ENCODE peak calls at places on chromosomes 2 and 18, in six cellular contexts. M is thyroid gland, A is A549, X is GM12878, P is endothelial cell of umbilical vein, C is IMR-90. F is an unnamed sample.

GRCh38 chr2:118554616-118555015 is 292.8 kb downstream of the EN1 start:
- DNase-seq in M (no peak), A (no peak), X (no peak), P (no peak), C (no peak), F (no peak)

GRCh38 chr2:85611217-85611704 is 605 bp downstream of the C2orf68 start:
- DNase-seq in M (no peak), A (no peak), X (no peak), P (peak), C (no peak), F (no peak)

GRCh38 chr18:58831610-58832009 is 33.1 kb upstream of the ZNF532 start:
- DNase-seq in M (no peak), A (no peak), X (no peak), P (no peak), C (peak), F (peak)

GRCh38 chr2:31525876-31526275 is 54.9 kb downstream of the SRD5A2 start:
- DNase-seq in M (no peak), A (no peak), X (no peak), P (no peak), C (no peak), F (no peak)

GRCh38 chr2:99695121-99695773 is 205.4 kb upstream of the REV1 start:
- DNase-seq in M (no peak), A (no peak), X (no peak), P (no peak), C (no peak), F (no peak)

GRCh38 chr18:61400016-61400630 is 66.9 kb downstream of the CDH20 start:
- DNase-seq in M (no peak), A (no peak), X (no peak), P (peak), C (no peak), F (no peak)

GRCh38 chr2:27681844-27682243 is 18.2 kb downstream of the SLC4A1AP start:
- DNase-seq in M (no peak), A (no peak), X (no peak), P (no peak), C (peak), F (no peak)

GRCh38 chr2:20419007-20419576 is 27.8 kb upstream of the RHOB start:
- DNase-seq in M (peak), A (no peak), X (no peak), P (peak), C (peak), F (no peak)

GRCh38 chr2:226873051-226873620 is 37.3 kb downstream of the RHBDD1 start:
- DNase-seq in M (no peak), A (no peak), X (no peak), P (no peak), C (peak), F (no peak)

GRCh38 chr2:240565267-240566202 is 2.7 kb upstream of the RNPEPL1 start:
- DNase-seq in M (peak), A (peak), X (peak), P (peak), C (peak), F (peak)

GRCh38 chr2:161077367-161078210 is 82.6 kb upstream of the TANK start:
- DNase-seq in M (no peak), A (no peak), X (peak), P (peak), C (peak), F (no peak)

GRCh38 chr18:3577456-3577855 is 127.5 kb downstream of the TGIF1 start:
- DNase-seq in M (no peak), A (no peak), X (no peak), P (no peak), C (no peak), F (no peak)

GRCh38 chr2:9748586-9748985 is 94.7 kb upstream of the TAF1B start:
- DNase-seq in M (no peak), A (peak), X (no peak), P (no peak), C (no peak), F (no peak)

GRCh38 chr2:70551156-70551555 is 2.5 kb downstream of the TGFA start:
- DNase-seq in M (no peak), A (no peak), X (no peak), P (no peak), C (no peak), F (no peak)

GRCh38 chr18:7733642-7734041 is 166.5 kb downstream of the PTPRM start:
- DNase-seq in M (no peak), A (no peak), X (no peak), P (no peak), C (peak), F (no peak)

GRCh38 chr18:55001625-55002024 is 42.4 kb upstream of the CCDC68 start:
- DNase-seq in M (peak), A (no peak), X (no peak), P (peak), C (no peak), F (no peak)

GRCh38 chr2:48450936-48451602 is 78.9 kb upstream of the STON1 start:
- DNase-seq in M (no peak), A (no peak), X (no peak), P (no peak), C (no peak), F (no peak)

GRCh38 chr2:113754989-113755689 is 1.3 kb downstream of the SLC35F5 start:
- DNase-seq in M (peak), A (no peak), X (no peak), P (peak), C (no peak), F (no peak)

GRCh38 chr2:46591562-46591961 is 112.2 kb downstream of the TMEM247 start:
- DNase-seq in M (no peak), A (no peak), X (no peak), P (no peak), C (no peak), F (no peak)

GRCh38 chr2:46589381-46589780 is 110.0 kb downstream of the TMEM247 start:
- DNase-seq in M (no peak), A (no peak), X (no peak), P (no peak), C (no peak), F (no peak)

GRCh38 chr2:46590319-46590718 is 111.0 kb downstream of the TMEM247 start:
- DNase-seq in M (no peak), A (no peak), X (no peak), P (no peak), C (no peak), F (no peak)
- TF ChIP-seq POLR2A in M (no peak), A (no peak), X (no peak), P (no peak), C (no peak), F (no peak)

GRCh38 chr18:47175895-47176575 is at the start of gene IER3IP1:
- DNase-seq in M (peak), A (peak), X (peak), P (peak), C (peak), F (peak)
- TF ChIP-seq POLR2A in M (no peak), A (peak), X (peak), P (peak), C (peak), F (peak)

GRCh38 chr2:219420687-219421086 is 2.5 kb downstream of the DES start:
- DNase-seq in M (no peak), A (no peak), X (no peak), P (no peak), C (no peak), F (no peak)

GRCh38 chr2:219418155-219418569 is at the start of gene DES:
- DNase-seq in M (no peak), A (no peak), X (no peak), P (no peak), C (no peak), F (no peak)

GRCh38 chr2:219418570-219419189 is 503 bp downstream of the DES start:
- DNase-seq in M (peak), A (no peak), X (no peak), P (no peak), C (no peak), F (no peak)

GRCh38 chr2:219421323-219421722 is 3.1 kb downstream of the DES start:
- DNase-seq in M (no peak), A (no peak), X (no peak), P (no peak), C (no peak), F (no peak)

GRCh38 chr2:219419331-219420197 is 1.4 kb downstream of the DES start:
- DNase-seq in M (no peak), A (no peak), X (no peak), P (no peak), C (no peak), F (no peak)
- TF ChIP-seq POLR2A in M (no peak), A (no peak), X (no peak), P (no peak), C (no peak), F (no peak)

DNA sequence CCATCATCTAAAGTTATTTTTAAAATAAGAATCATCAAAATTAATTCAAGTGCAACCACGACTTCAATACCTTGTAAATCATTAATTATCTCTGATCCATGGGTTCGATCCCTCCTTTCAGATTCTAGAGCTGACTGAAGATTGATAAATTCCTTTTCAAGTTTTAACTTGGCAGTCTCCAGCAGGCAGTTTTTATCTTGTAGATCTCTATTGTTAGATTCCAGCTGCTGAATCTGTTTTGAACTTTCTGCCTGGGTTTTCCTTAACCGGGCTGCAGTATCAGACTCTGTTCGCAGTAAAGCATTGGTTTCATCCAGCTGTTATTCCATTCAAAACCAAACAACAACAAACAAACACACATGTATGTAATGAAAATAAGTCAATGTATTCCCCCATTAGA is 59.5 kb downstream of the SLC66A3 start:
- DNase-seq in M (no peak), A (no peak), X (no peak), P (no peak), C (no peak), F (no peak)
- TF ChIP-seq POLR2A in M (no peak), A (no peak), X (no peak), P (no peak), C (no peak), F (no peak)

GRCh38 chr18:33820517-33821368 is 242.7 kb downstream of the ASXL3 start:
- DNase-seq in M (no peak), A (no peak), X (no peak), P (no peak), C (no peak), F (no peak)
- TF ChIP-seq POLR2A in M (no peak), A (no peak), X (no peak), P (no peak), C (no peak), F (no peak)

F was measured in H54.